ENCODE peak calls at places on chromosomes 5 and 9, in ten cellular contexts. X is CD8-positive, alpha-beta T cell; G is heart right ventricle; Z is suprapubic skin; L is NCI-H1092; U is activated T-helper 9 cell treated with anti-CD3 and anti-CD28 coated beads, Interleukin-2, amount 50 U/mL, for 16 hours; J is NCI-H82; P is germinal center; B is amniotic stem cell; S is RPMI7951. W is an unnamed sample.

GRCh38 chr5:68330564-68330963 is 115.0 kb downstream of the PIK3R1 start:
- DNase-seq in J (no peak), S (peak; percentile 96), U (no peak), L (no peak), Z (no peak), B (no peak), G (no peak), X (no peak), P (no peak), W (no peak)

GRCh38 chr9:136327313-136327971 is at the start of gene GPSM1:
- DNase-seq in Z (no peak), B (no peak), J (peak; percentile 60), L (no peak), U (peak; percentile 22), G (peak; percentile 73), X (peak; percentile 28), P (no peak), S (peak; percentile 42), W (peak; percentile 73)

GRCh38 chr5:176652136-176652535 is 4.9 kb downstream of the TSPAN17 start:
- DNase-seq in Z (no peak), S (no peak), L (peak; percentile 55), J (peak; percentile 66), G (no peak), B (no peak), X (no peak), P (no peak), U (no peak), W (peak; percentile 70)

GRCh38 chr5:82312373-82312856 is 34.3 kb upstream of the RPS23 start:
- DNase-seq in S (peak; percentile 73), Z (peak; percentile 82), L (peak; percentile 0), B (peak; percentile 67), U (peak; percentile 1), X (no peak), P (peak; percentile 15), G (peak; percentile 54), J (peak; percentile 76), W (peak; percentile 13)

GRCh38 chr5:172447646-172448365 is 6.5 kb downstream of the SH3PXD2B start:
- DNase-seq in U (no peak), P (no peak), B (no peak), J (no peak), X (no peak), Z (peak; percentile 57), G (no peak), S (no peak), L (no peak), W (no peak)

GRCh38 chr9:121156263-121156731 is 45.4 kb downstream of the RAB14 start:
- DNase-seq in J (no peak), Z (no peak), L (no peak), U (no peak), G (no peak), P (peak; percentile 75), B (peak; percentile 46), X (no peak), S (peak; percentile 70), W (no peak)

GRCh38 chr5:89397096-89397495 is 514.1 kb upstream of the MEF2C start:
- DNase-seq in J (no peak), G (no peak), U (no peak), B (no peak), Z (no peak), S (peak; percentile 9), P (peak; percentile 27), X (no peak), L (no peak), W (no peak)

GRCh38 chr5:169979871-169980270 is 424 bp downstream of the INSYN2B start:
- DNase-seq in P (no peak), Z (no peak), J (no peak), G (no peak), B (no peak), U (no peak), L (no peak), X (no peak), S (no peak), W (no peak)

GRCh38 chr9:91426123-91426745 is 2.6 kb upstream of the NFIL3 start:
- DNase-seq in U (no peak), G (no peak), X (no peak), P (peak; percentile 56), S (peak; percentile 56), Z (no peak), B (no peak), J (peak; percentile 50), L (no peak), W (no peak)

W was measured in amygdala.